ENCODE peak calls at places on chromosome 6, in ten cellular contexts. X is psoas muscle, B is dorsolateral prefrontal cortex, M is fibroblast of lung, F is bronchial epithelial cell, O is heart right ventricle, T is transverse colon, J is sigmoid colon, Z is H9, I is body of pancreas. N is an unnamed sample.

GRCh38 chr6:157981395-157982296 is at the start of gene SYNJ2:
- DNase-seq in X (peak; percentile 89), B (no peak), M (peak; percentile 63), F (peak; percentile 45), O (peak; percentile 78), T (peak; percentile 90), J (peak; percentile 91), Z (peak; percentile 80), I (peak; percentile 86), N (peak; percentile 81)

GRCh38 chr6:36594816-36595167 is 630 bp downstream of the SRSF3 start:
- DNase-seq in X (no peak), B (no peak), M (peak; percentile 30), F (no peak), O (no peak), T (no peak), J (peak; percentile 29), Z (no peak), I (no peak), N (no peak)

GRCh38 chr6:135540207-135540877 is 42.8 kb upstream of the AHI1 start:
- DNase-seq in X (no peak), B (no peak), M (peak; percentile 68), F (no peak), O (peak; percentile 13), T (no peak), J (no peak), Z (no peak), I (no peak), N (no peak)

GRCh38 chr6:163408352-163408991 is 6.0 kb upstream of the QKI start:
- DNase-seq in X (no peak), B (no peak), M (no peak), F (no peak), O (no peak), T (no peak), J (no peak), Z (no peak), I (no peak), N (no peak)

GRCh38 chr6:147310511-147310910 is 106.3 kb downstream of the STXBP5 start:
- DNase-seq in X (no peak), B (no peak), M (no peak), F (no peak), O (no peak), T (no peak), J (no peak), Z (no peak), I (no peak), N (no peak)

GRCh38 chr6:132130530-132131298 is 179.5 kb upstream of the CCN2 start:
- DNase-seq in X (peak; percentile 63), B (no peak), M (peak; percentile 85), F (no peak), O (peak; percentile 61), T (peak; percentile 10), J (peak; percentile 71), Z (no peak), I (no peak), N (peak; percentile 53)

GRCh38 chr6:16345449-16346330 is 107.3 kb downstream of the GMPR start:
- DNase-seq in X (peak; percentile 48), B (no peak), M (peak; percentile 83), F (peak; percentile 58), O (no peak), T (no peak), J (peak; percentile 77), Z (no peak), I (no peak), N (peak; percentile 84)

GRCh38 chr6:117907600-117908245 is 659 bp downstream of the SLC35F1 start:
- DNase-seq in X (no peak), B (no peak), M (no peak), F (no peak), O (no peak), T (no peak), J (no peak), Z (peak; percentile 70), I (peak; percentile 29), N (no peak)

GRCh38 chr6:57195457-57195856 is 23.3 kb downstream of the BAG2 start:
- DNase-seq in X (no peak), B (no peak), M (peak; percentile 32), F (no peak), O (no peak), T (no peak), J (no peak), Z (no peak), I (no peak), N (no peak)

GRCh38 chr6:104505838-104506237 is 353.9 kb downstream of the HACE1 start:
- DNase-seq in X (no peak), B (no peak), M (no peak), F (no peak), O (no peak), T (no peak), J (no peak), Z (no peak), I (no peak), N (no peak)

GRCh38 chr6:84671188-84671587 is 93.2 kb downstream of the TBX18 start:
- DNase-seq in X (no peak), B (no peak), M (no peak), F (no peak), O (no peak), T (no peak), J (no peak), Z (no peak), I (no peak), N (no peak)

GRCh38 chr6:136738178-136739057 is 53.9 kb downstream of the MAP3K5 start:
- DNase-seq in X (no peak), B (peak; percentile 51), M (peak; percentile 51), F (no peak), O (peak; percentile 47), T (peak; percentile 38), J (no peak), Z (no peak), I (no peak), N (peak; percentile 42)

DNA sequence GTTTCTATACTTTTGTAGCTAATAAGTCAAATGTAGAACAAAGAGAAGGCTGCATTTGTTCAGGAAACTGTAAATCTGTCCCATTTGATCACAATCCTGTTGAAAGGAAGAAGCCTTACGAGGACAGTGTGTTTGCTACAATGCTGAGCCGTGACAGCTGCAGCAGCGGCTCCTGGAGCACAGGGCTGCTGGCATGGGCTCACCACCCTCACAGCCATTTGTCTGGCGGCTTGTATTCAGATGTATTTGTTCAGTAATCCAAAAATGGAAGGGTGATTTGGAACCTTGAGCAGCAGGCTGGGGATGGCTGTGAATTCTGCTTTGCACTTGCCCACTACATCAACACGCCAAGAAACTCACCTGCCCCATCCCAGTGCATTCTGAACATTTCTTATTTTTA is 5.6 kb downstream of the TUBB2A start:
- DNase-seq in X (no peak), B (no peak), M (no peak), F (no peak), O (no peak), T (no peak), J (no peak), Z (no peak), I (no peak), N (no peak)
- H3K27me3 ChIP-seq in X (no peaks in the 10 kb centered on the region), B (no peaks in the 10 kb centered on the region), M (no peaks in the 10 kb centered on the region), F (no peaks in the 10 kb centered on the region), O (no peaks in the 10 kb centered on the region), T (no peaks in the 10 kb centered on the region), J (no peaks in the 10 kb centered on the region), Z (no peaks in the 10 kb centered on the region), I (no peaks in the 10 kb centered on the region), N (no peaks in the 10 kb centered on the region)

GRCh38 chr6:55034752-55035151 is 139.6 kb upstream of the HCRTR2 start:
- DNase-seq in X (no peak), B (no peak), M (no peak), F (no peak), O (no peak), T (no peak), J (no peak), Z (no peak), I (no peak), N (no peak)

GRCh38 chr6:55033021-55033546 is 141.2 kb upstream of the HCRTR2 start:
- DNase-seq in X (no peak), B (no peak), M (peak; percentile 41), F (no peak), O (no peak), T (no peak), J (no peak), Z (no peak), I (no peak), N (no peak)
- H3K27me3 ChIP-seq in X (no peaks in the 10 kb centered on the region), B (no peaks in the 10 kb centered on the region), M (no peaks in the 10 kb centered on the region), F (no peaks in the 10 kb centered on the region), O (no peaks in the 10 kb centered on the region), T (no peaks in the 10 kb centered on the region), J (no peaks in the 10 kb centered on the region), Z (no peaks in the 10 kb centered on the region), I (no peaks in the 10 kb centered on the region), N (no peaks in the 10 kb centered on the region)

GRCh38 chr6:3751019-3751729 is at the start of gene PXDC1:
- DNase-seq in X (no peak), B (no peak), M (no peak), F (no peak), O (no peak), T (no peak), J (no peak), Z (peak; percentile 48), I (no peak), N (no peak)
- H3K27me3 ChIP-seq in X (no peaks in the 10 kb centered on the region), B (no peaks in the 10 kb centered on the region), M (no peaks in the 10 kb centered on the region), F (no peaks in the 10 kb centered on the region), O (peaks cover 46% of the 10 kb centered on the region), T (peaks cover 16% of the 10 kb centered on the region), J (no peaks in the 10 kb centered on the region), Z (peaks cover 13% of the 10 kb centered on the region), I (no peaks in the 10 kb centered on the region), N (no peaks in the 10 kb centered on the region)

DNA sequence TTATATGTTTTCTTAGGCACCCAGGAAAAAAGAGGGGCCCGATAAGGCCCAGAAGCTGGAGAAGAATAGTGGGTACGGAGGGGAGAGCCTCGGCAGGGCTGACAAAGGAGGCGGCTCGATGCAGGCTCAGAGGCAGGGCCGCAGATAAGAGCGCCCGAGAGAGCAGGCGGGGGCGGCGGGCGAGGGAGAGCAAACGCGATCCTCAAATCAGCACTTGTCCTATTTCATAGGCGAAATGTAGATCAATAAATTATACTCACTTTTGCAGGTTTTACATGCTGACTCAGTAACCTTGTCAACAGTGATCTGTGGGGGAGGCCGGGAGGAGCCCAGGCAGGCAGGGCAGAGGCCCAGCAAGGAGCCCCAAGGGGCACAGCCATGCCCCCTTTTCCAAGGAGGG is 42.6 kb downstream of the GRM4 start:
- DNase-seq in X (no peak), B (no peak), M (no peak), F (no peak), O (no peak), T (no peak), J (no peak), Z (no peak), I (no peak), N (no peak)
- H3K27me3 ChIP-seq in X (peaks cover 12% of the 10 kb centered on the region), B (no peaks in the 10 kb centered on the region), M (peaks cover 3% of the 10 kb centered on the region), F (peaks cover 3% of the 10 kb centered on the region), O (no peaks in the 10 kb centered on the region), T (peaks cover 5% of the 10 kb centered on the region), J (peaks cover 5% of the 10 kb centered on the region), Z (no peaks in the 10 kb centered on the region), I (no peaks in the 10 kb centered on the region), N (no peaks in the 10 kb centered on the region)

N was measured in uterus.